ENCODE peak calls at places on chromosomes 16 and 17, in four cellular contexts. One of them, this sample, is unnamed.
A peak's percentile ranks its signal among the peaks of the same experiment; 100 is the strongest.

GRCh38 chr17:45147102-45147580 is 1.1 kb upstream of the HEXIM1 start:
- DNase-seq in HT-29: peak; percentile 66
- DNase-seq in activated T-helper 9 cell treated with anti-CD3 and anti-CD28 coated beads, Interleukin-2, amount 50 U/mL, for 16 hours: no peak
- DNase-seq in SK-N-SH: peak; percentile 86
- DNase-seq in this sample: no peak

GRCh38 chr16:57807968-57808528 is 5.8 kb upstream of the KIFC3 start:
- DNase-seq in HT-29: peak; percentile 86
- DNase-seq in activated T-helper 9 cell treated with anti-CD3 and anti-CD28 coated beads, Interleukin-2, amount 50 U/mL, for 16 hours: peak; percentile 48
- DNase-seq in SK-N-SH: peak; percentile 84
- DNase-seq in this sample: peak; percentile 92

GRCh38 chr16:13864689-13865088 is 55.3 kb upstream of the ERCC4 start:
- DNase-seq in HT-29: no peak
- DNase-seq in activated T-helper 9 cell treated with anti-CD3 and anti-CD28 coated beads, Interleukin-2, amount 50 U/mL, for 16 hours: no peak
- DNase-seq in SK-N-SH: no peak
- DNase-seq in this sample: no peak

GRCh38 chr16:11356573-11357331 is 11.5 kb downstream of the RMI2 start:
- DNase-seq in HT-29: peak; percentile 68
- DNase-seq in activated T-helper 9 cell treated with anti-CD3 and anti-CD28 coated beads, Interleukin-2, amount 50 U/mL, for 16 hours: peak; percentile 41
- DNase-seq in SK-N-SH: peak; percentile 71
- DNase-seq in this sample: peak; percentile 81

GRCh38 chr16:8713635-8714097 is 39.2 kb downstream of the ABAT start:
- DNase-seq in HT-29: no peak
- DNase-seq in activated T-helper 9 cell treated with anti-CD3 and anti-CD28 coated beads, Interleukin-2, amount 50 U/mL, for 16 hours: no peak
- DNase-seq in SK-N-SH: peak; percentile 49
- DNase-seq in this sample: no peak

GRCh38 chr16:88763502-88764053 is 21.4 kb downstream of the PIEZO1 start:
- DNase-seq in HT-29: peak; percentile 69
- DNase-seq in activated T-helper 9 cell treated with anti-CD3 and anti-CD28 coated beads, Interleukin-2, amount 50 U/mL, for 16 hours: no peak
- DNase-seq in SK-N-SH: no peak
- DNase-seq in this sample: peak; percentile 97

GRCh38 chr16:76668207-76668725 is 391.1 kb downstream of the CNTNAP4 start:
- DNase-seq in HT-29: peak; percentile 55
- DNase-seq in activated T-helper 9 cell treated with anti-CD3 and anti-CD28 coated beads, Interleukin-2, amount 50 U/mL, for 16 hours: no peak
- DNase-seq in SK-N-SH: no peak
- DNase-seq in this sample: peak; percentile 25

GRCh38 chr17:77366206-77366557 is 225.4 kb downstream of the SEC14L1 start:
- DNase-seq in HT-29: no peak
- DNase-seq in activated T-helper 9 cell treated with anti-CD3 and anti-CD28 coated beads, Interleukin-2, amount 50 U/mL, for 16 hours: no peak
- DNase-seq in SK-N-SH: no peak
- DNase-seq in this sample: no peak

GRCh38 chr16:84794626-84795025 is 25.2 kb upstream of the CRISPLD2 start:
- DNase-seq in HT-29: no peak
- DNase-seq in activated T-helper 9 cell treated with anti-CD3 and anti-CD28 coated beads, Interleukin-2, amount 50 U/mL, for 16 hours: no peak
- DNase-seq in SK-N-SH: no peak
- DNase-seq in this sample: no peak

GRCh38 chr16:55815320-55815719 is 17.6 kb downstream of the CES1 start:
- DNase-seq in HT-29: no peak
- DNase-seq in activated T-helper 9 cell treated with anti-CD3 and anti-CD28 coated beads, Interleukin-2, amount 50 U/mL, for 16 hours: no peak
- DNase-seq in SK-N-SH: no peak
- DNase-seq in this sample: no peak

GRCh38 chr16:1183235-1183907 is 30.5 kb downstream of the CACNA1H start:
- DNase-seq in HT-29: no peak
- DNase-seq in activated T-helper 9 cell treated with anti-CD3 and anti-CD28 coated beads, Interleukin-2, amount 50 U/mL, for 16 hours: no peak
- DNase-seq in SK-N-SH: peak; percentile 55
- DNase-seq in this sample: no peak

GRCh38 chr16:86942469-86943175 is 364.3 kb downstream of the FOXL1 start:
- DNase-seq in HT-29: no peak
- DNase-seq in activated T-helper 9 cell treated with anti-CD3 and anti-CD28 coated beads, Interleukin-2, amount 50 U/mL, for 16 hours: no peak
- DNase-seq in SK-N-SH: no peak
- DNase-seq in this sample: no peak

GRCh38 chr17:15264542-15264941 is 584 bp downstream of the PMP22 start:
- DNase-seq in HT-29: peak; percentile 16
- DNase-seq in activated T-helper 9 cell treated with anti-CD3 and anti-CD28 coated beads, Interleukin-2, amount 50 U/mL, for 16 hours: no peak
- DNase-seq in SK-N-SH: no peak
- DNase-seq in this sample: no peak

GRCh38 chr17:8965394-8966168 is at the start of gene PIK3R5:
- DNase-seq in HT-29: no peak
- DNase-seq in activated T-helper 9 cell treated with anti-CD3 and anti-CD28 coated beads, Interleukin-2, amount 50 U/mL, for 16 hours: peak; percentile 81
- DNase-seq in SK-N-SH: peak; percentile 60
- DNase-seq in this sample: no peak

GRCh38 chr17:82718986-82719685 is 2.6 kb downstream of the FN3KRP start:
- DNase-seq in HT-29: no peak
- DNase-seq in activated T-helper 9 cell treated with anti-CD3 and anti-CD28 coated beads, Interleukin-2, amount 50 U/mL, for 16 hours: no peak
- DNase-seq in SK-N-SH: no peak
- DNase-seq in this sample: no peak

GRCh38 chr16:56551796-56552738 is 12.8 kb upstream of the MT4 start:
- DNase-seq in HT-29: peak; percentile 23
- DNase-seq in activated T-helper 9 cell treated with anti-CD3 and anti-CD28 coated beads, Interleukin-2, amount 50 U/mL, for 16 hours: no peak
- DNase-seq in SK-N-SH: no peak
- DNase-seq in this sample: peak; percentile 84

GRCh38 chr17:74736423-74737298 is at the start of gene RAB37:
- DNase-seq in HT-29: peak; percentile 50
- DNase-seq in activated T-helper 9 cell treated with anti-CD3 and anti-CD28 coated beads, Interleukin-2, amount 50 U/mL, for 16 hours: peak; percentile 36
- DNase-seq in SK-N-SH: peak; percentile 82
- DNase-seq in this sample: peak; percentile 99

GRCh38 chr16:88697831-88698693 is 8.1 kb downstream of the RNF166 start:
- DNase-seq in HT-29: no peak
- DNase-seq in activated T-helper 9 cell treated with anti-CD3 and anti-CD28 coated beads, Interleukin-2, amount 50 U/mL, for 16 hours: no peak
- DNase-seq in SK-N-SH: no peak
- DNase-seq in this sample: no peak

GRCh38 chr16:85422374-85423185 is 190.5 kb upstream of the GSE1 start:
- DNase-seq in HT-29: peak; percentile 89
- DNase-seq in activated T-helper 9 cell treated with anti-CD3 and anti-CD28 coated beads, Interleukin-2, amount 50 U/mL, for 16 hours: no peak
- DNase-seq in SK-N-SH: no peak
- DNase-seq in this sample: peak; percentile 92

GRCh38 chr17:57379237-57380054 is 123.1 kb downstream of the MSI2 start:
- DNase-seq in HT-29: peak; percentile 27
- DNase-seq in activated T-helper 9 cell treated with anti-CD3 and anti-CD28 coated beads, Interleukin-2, amount 50 U/mL, for 16 hours: no peak
- DNase-seq in SK-N-SH: peak; percentile 67
- DNase-seq in this sample: no peak

This sample was measured in HepG2.